ENCODE peak calls at places on chromosome 19, in five cellular contexts. O is fibroblast of lung, U is H9, K is NT2/D1, V is IMR-90. I is an unnamed sample.

GRCh38 chr19:45745606-45746005 is 12.4 kb downstream of the MEIOSIN start:
- DNase-seq in V (no peak), K (no peak), O (no peak), U (no peak), I (no peak)

GRCh38 chr19:44570984-44571684 is 41.7 kb upstream of the CEACAM20 start:
- DNase-seq in O (peak; percentile 89), K (peak; percentile 55), V (peak; percentile 82), U (peak; percentile 77), I (peak; percentile 96)

GRCh38 chr19:33386361-33386858 is 12.9 kb downstream of the CEBPG start:
- DNase-seq in U (no peak), O (no peak), K (no peak), V (no peak), I (no peak)

GRCh38 chr19:43532962-43533545 is at the start of gene ZNF575:
- DNase-seq in U (peak; percentile 97), O (peak; percentile 97), V (peak; percentile 95), K (peak; percentile 85), I (peak; percentile 96)

GRCh38 chr19:15379996-15380647 is 535 bp upstream of the AKAP8 start:
- DNase-seq in U (peak; percentile 89), O (peak; percentile 37), K (peak; percentile 70), V (peak; percentile 11), I (peak; percentile 54)

GRCh38 chr19:31378404-31378803 is 29.2 kb upstream of the TSHZ3 start:
- DNase-seq in V (peak; percentile 95), U (no peak), K (no peak), O (peak; percentile 97), I (peak; percentile 93)

GRCh38 chr19:28505933-28506332 is 707.0 kb downstream of the UQCRFS1 start:
- DNase-seq in V (no peak), O (no peak), K (no peak), U (no peak), I (no peak)

GRCh38 chr19:38650180-38650775 is 2.8 kb downstream of the ACTN4 start:
- DNase-seq in V (no peak), U (no peak), K (no peak), O (no peak), I (peak; percentile 40)

GRCh38 chr19:23294141-23294540 is 43.9 kb upstream of the ZNF724 start:
- DNase-seq in U (no peak), V (no peak), O (no peak), K (no peak), I (no peak)

GRCh38 chr19:15254547-15254946 is 22.3 kb upstream of the EPHX3 start:
- DNase-seq in K (no peak), V (no peak), O (no peak), U (no peak), I (no peak)

GRCh38 chr19:54256250-54257115 is 590 bp downstream of the LILRB5 start:
- DNase-seq in U (peak; percentile 23), V (no peak), K (no peak), O (no peak), I (no peak)

GRCh38 chr19:33511346-33511745 is 10.2 kb downstream of the PEPD start:
- DNase-seq in K (no peak), V (no peak), U (no peak), O (no peak), I (no peak)

GRCh38 chr19:33864311-33864850 is 67.7 kb downstream of the KCTD15 start:
- DNase-seq in O (no peak), K (no peak), V (no peak), U (no peak), I (no peak)

GRCh38 chr19:2805991-2806649 is 13.5 kb upstream of the ZNF554 start:
- DNase-seq in V (no peak), U (no peak), K (no peak), O (no peak), I (no peak)

GRCh38 chr19:14425696-14426138 is 6.6 kb upstream of the DDX39A start:
- DNase-seq in U (no peak), O (peak; percentile 61), V (peak; percentile 91), K (no peak), I (peak; percentile 9)

GRCh38 chr19:40445945-40446784 is 2.0 kb upstream of the SERTAD3 start:
- DNase-seq in K (no peak), V (no peak), O (no peak), U (peak; percentile 62), I (no peak)

GRCh38 chr19:41691268-41691970 is 3.3 kb upstream of the CEACAM7 start:
- DNase-seq in V (no peak), O (no peak), U (peak; percentile 61), K (peak; percentile 9), I (peak; percentile 20)

GRCh38 chr19:41688687-41689086 is 617 bp upstream of the CEACAM7 start:
- DNase-seq in K (no peak), O (no peak), U (no peak), V (no peak), I (no peak)

GRCh38 chr19:41689993-41690800 is 2.1 kb upstream of the CEACAM7 start:
- DNase-seq in V (no peak), O (no peak), K (no peak), U (no peak), I (no peak)

GRCh38 chr19:41688098-41688497 is at the start of gene CEACAM7:
- DNase-seq in K (no peak), O (no peak), U (no peak), V (no peak), I (no peak)

DNA sequence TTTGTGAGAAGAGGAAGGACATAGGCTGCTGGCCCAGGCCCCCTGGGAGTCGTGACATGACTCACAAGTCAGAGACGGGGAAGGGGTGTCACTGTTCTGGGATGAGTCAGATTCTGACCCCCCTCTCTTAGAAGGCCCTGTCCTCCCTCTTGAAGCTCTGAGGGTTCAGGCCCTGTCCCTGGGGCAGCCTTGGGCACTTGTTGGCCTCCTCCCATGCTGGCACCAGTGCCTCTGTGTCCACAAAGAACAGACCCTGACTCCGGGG is 2.7 kb upstream of the CEACAM7 start:
- DNase-seq in O (no peak), U (no peak), V (no peak), K (no peak), I (no peak)
- H3K9me3 ChIP-seq in O (no peaks in the 10 kb centered on the region), U (peaks cover 43% of the 10 kb centered on the region), V (no peaks in the 10 kb centered on the region), K (no peaks in the 10 kb centered on the region), I (peaks cover 13% of the 10 kb centered on the region)

GRCh38 chr19:48669903-48670668 is 2.7 kb downstream of the NTN5 start:
- DNase-seq in V (no peak), O (no peak), K (no peak), U (no peak), I (no peak)
- H3K9ac ChIP-seq in V (no peak overlapping the region), O (no peak overlapping the region), K (no peak overlapping the region), U (no peak overlapping the region), I (no peak overlapping the region)

DNA sequence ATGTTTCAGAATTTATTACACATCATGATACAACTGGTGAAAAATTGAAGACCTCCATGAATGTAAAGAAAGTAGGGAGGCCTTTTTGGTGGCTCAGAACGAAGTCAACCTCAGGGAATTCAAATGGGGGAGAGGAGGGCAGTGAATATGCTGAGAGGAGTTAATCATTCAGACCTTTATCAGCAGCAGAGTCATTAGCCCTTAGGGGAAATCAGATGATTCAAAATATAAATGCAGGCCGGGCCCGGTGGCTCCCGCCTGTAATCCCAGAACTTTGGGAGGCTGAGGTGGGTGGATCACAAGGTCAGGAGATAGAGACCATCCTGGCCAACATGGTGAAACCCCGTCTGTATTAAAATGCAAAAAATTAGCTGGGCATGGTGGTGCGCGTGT is 80.4 kb upstream of the ZNF420 start:
- DNase-seq in K (no peak), U (no peak), O (no peak), V (no peak), I (no peak)
- H3K9me3 ChIP-seq in K (peaks cover 37% of the 10 kb centered on the region), U (peaks cover 54% of the 10 kb centered on the region), O (no peaks in the 10 kb centered on the region), V (peaks cover 20% of the 10 kb centered on the region), I (peaks cover 58% of the 10 kb centered on the region)

DNA sequence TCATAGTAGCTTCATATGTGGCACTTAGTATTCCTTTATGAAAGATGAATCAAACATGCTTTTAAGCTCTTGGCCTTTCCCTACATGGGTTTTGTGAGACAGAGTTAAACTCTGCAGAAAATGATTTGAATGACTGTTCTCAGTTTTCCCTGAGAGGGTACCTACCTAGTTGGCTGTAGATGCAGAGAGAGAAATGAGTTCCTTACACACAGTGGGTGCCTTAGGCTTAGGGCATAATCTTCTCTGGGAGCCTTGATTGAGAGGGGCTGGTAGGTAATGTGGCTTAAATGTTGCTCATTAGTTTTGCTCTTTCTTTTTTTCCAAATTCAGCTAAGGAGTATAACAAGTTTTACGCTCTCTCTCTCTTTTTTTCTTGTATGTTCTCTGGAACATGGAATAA is 3.0 kb downstream of the URI1 start:
- DNase-seq in V (no peak), O (no peak), U (no peak), K (no peak), I (no peak)
- H3K9ac ChIP-seq in V (peak overlapping the region; percentile 39), O (no peak overlapping the region), U (no peak overlapping the region), K (no peak overlapping the region), I (peak overlapping the region; percentile 68)

GRCh38 chr19:29947871-29948270 is 5.8 kb downstream of the URI1 start:
- DNase-seq in K (no peak), O (no peak), U (no peak), V (no peak), I (no peak)

GRCh38 chr19:29956855-29957254 is 14.8 kb downstream of the URI1 start:
- DNase-seq in K (no peak), V (no peak), O (no peak), U (no peak), I (no peak)

GRCh38 chr19:29952646-29953045 is 10.6 kb downstream of the URI1 start:
- DNase-seq in U (no peak), O (no peak), K (no peak), V (no peak), I (no peak)

GRCh38 chr19:29953352-29954247 is 11.6 kb downstream of the URI1 start:
- DNase-seq in V (no peak), O (peak; percentile 27), U (no peak), K (no peak), I (no peak)

GRCh38 chr19:29952127-29952526 is 10.1 kb downstream of the URI1 start:
- DNase-seq in U (no peak), O (no peak), V (no peak), K (no peak), I (no peak)
- H3K9me3 ChIP-seq in U (no peaks in the 10 kb centered on the region), O (no peaks in the 10 kb centered on the region), V (no peaks in the 10 kb centered on the region), K (peaks cover 12% of the 10 kb centered on the region), I (no peaks in the 10 kb centered on the region)

DNA sequence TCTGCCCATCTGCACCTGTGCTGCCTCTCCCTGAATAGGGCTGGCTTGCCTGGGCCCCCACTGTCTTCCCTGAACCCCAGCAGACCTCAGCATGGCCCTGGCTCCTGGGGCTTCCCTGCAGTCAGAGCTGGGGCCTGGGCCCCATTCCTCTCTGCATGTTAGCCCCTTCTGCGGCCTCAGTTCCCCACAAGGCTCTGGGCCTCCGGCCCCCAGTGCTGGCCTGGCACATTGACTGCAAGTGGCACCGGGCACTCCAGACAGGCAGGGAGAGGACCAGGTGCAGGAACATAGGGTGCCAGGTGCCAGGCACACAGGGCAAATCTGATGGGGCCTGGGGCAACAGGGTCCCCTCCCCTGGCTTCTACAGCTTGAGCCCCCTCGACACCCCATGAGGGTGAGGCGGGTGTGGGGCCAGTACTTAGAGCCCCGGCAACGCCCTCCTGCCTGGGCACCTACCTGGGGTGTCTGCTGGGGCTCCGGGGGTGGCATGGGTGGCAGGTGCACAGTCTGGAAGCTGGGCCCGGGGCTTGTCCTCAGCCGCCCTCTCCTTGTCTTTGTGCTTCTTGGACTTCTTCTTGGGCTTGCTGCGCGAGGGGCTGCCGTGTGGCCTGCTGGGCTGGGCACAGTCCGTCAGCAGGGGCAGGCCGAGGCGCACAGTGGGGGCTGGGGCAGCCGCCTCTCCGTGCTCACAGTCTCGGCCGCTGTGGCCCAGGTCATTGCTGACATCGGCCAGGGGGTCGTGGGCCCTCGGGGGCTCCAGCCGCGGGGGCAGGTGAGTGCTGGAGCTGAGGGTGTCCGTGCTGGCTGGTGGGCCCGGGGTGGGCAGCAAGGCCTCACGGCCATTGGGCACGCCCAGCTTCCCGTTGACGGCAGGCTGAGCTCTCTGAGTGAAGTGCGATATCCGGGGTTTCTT is 12.3 kb upstream of the ISYNA1 start:
- DNase-seq in V (no peak), O (no peak), U (no peak), K (no peak), I (no peak)
- H3K9ac ChIP-seq in V (no peak overlapping the region), O (no peak overlapping the region), U (no peak overlapping the region), K (peak overlapping the region; percentile 50), I (no peak overlapping the region)

I was measured in adipocyte.